ENCODE peak calls at places on chromosomes 3 and 15, in six cellular contexts. X is neuronal stem cell, T is IMR-90, K is mesendoderm, Y is H1, H is mesenchymal stem cell. O is an unnamed sample.

GRCh38 chr3:121662742-121663141 is 2.0 kb upstream of the HCLS1 start:
- DNase-seq in X (no peak), T (no peak), K (no peak), Y (no peak), H (no peak), O (no peak)

GRCh38 chr15:75065851-75066509 is 42.6 kb downstream of the PPCDC start:
- DNase-seq in X (no peak), T (no peak), K (peak; percentile 76), Y (no peak), H (no peak), O (no peak)

GRCh38 chr3:94441494-94441847 is 378.6 kb downstream of the NSUN3 start:
- DNase-seq in X (no peak), T (no peak), K (no peak), Y (no peak), H (no peak), O (no peak)

GRCh38 chr3:125313060-125313635 is 62.0 kb downstream of the ZNF148 start:
- DNase-seq in X (no peak), T (peak; percentile 79), K (peak; percentile 7), Y (no peak), H (peak; percentile 58), O (no peak)

GRCh38 chr3:190333961-190334360 is 11.7 kb upstream of the CLDN1 start:
- DNase-seq in X (no peak), T (no peak), K (no peak), Y (no peak), H (no peak), O (no peak)

GRCh38 chr3:139425745-139426400 is 36.4 kb upstream of the COPB2 start:
- DNase-seq in X (no peak), T (no peak), K (no peak), Y (no peak), H (no peak), O (no peak)

GRCh38 chr3:115475178-115476041 is 147.9 kb upstream of the GAP43 start:
- DNase-seq in X (no peak), T (no peak), K (peak; percentile 59), Y (no peak), H (no peak), O (no peak)

GRCh38 chr15:70142322-70143191 is 44.8 kb upstream of the TLE3 start:
- DNase-seq in X (no peak), T (peak; percentile 85), K (peak; percentile 37), Y (no peak), H (peak; percentile 73), O (no peak)

GRCh38 chr15:52441846-52442245 is 86.8 kb downstream of the MYO5A start:
- DNase-seq in X (no peak), T (peak; percentile 18), K (no peak), Y (no peak), H (no peak), O (no peak)

GRCh38 chr15:70222632-70223031 is 124.9 kb upstream of the TLE3 start:
- DNase-seq in X (no peak), T (no peak), K (no peak), Y (no peak), H (no peak), O (no peak)

GRCh38 chr3:114451561-114452018 is 157.8 kb downstream of the TIGIT start:
- DNase-seq in X (no peak), T (peak; percentile 74), K (no peak), Y (no peak), H (no peak), O (no peak)

GRCh38 chr15:66964791-66965190 is 100.6 kb upstream of the SMAD3 start:
- DNase-seq in X (no peak), T (no peak), K (no peak), Y (no peak), H (no peak), O (no peak)

GRCh38 chr3:159263750-159264561 is 462.1 kb downstream of the MFSD1 start:
- DNase-seq in X (peak; percentile 24), T (peak; percentile 46), K (peak; percentile 47), Y (no peak), H (peak; percentile 63), O (no peak)

GRCh38 chr3:188720636-188721035 is 451.1 kb upstream of the TPRG1 start:
- DNase-seq in X (no peak), T (peak; percentile 44), K (no peak), Y (no peak), H (peak; percentile 43), O (no peak)

GRCh38 chr3:153090973-153091372 is 71.1 kb upstream of the RAP2B start:
- DNase-seq in X (no peak), T (no peak), K (peak; percentile 16), Y (no peak), H (no peak), O (no peak)

GRCh38 chr15:87632364-87632763 is 624.2 kb downstream of the NTRK3 start:
- DNase-seq in X (no peak), T (no peak), K (no peak), Y (no peak), H (no peak), O (no peak)

GRCh38 chr15:35173444-35174118 is 88.5 kb upstream of the NANOGP8 start:
- DNase-seq in X (no peak), T (peak; percentile 62), K (no peak), Y (no peak), H (peak; percentile 48), O (no peak)

GRCh38 chr3:122911901-122912300 is 115.7 kb downstream of the SEMA5B start:
- DNase-seq in X (no peak), T (no peak), K (no peak), Y (no peak), H (no peak), O (no peak)

GRCh38 chr15:51097553-51098330 is 3.0 kb upstream of the TNFAIP8L3 start:
- DNase-seq in X (no peak), T (peak; percentile 63), K (no peak), Y (no peak), H (peak; percentile 69), O (no peak)

GRCh38 chr3:18444597-18445420 is 19.7 kb upstream of the SATB1 start:
- DNase-seq in X (peak; percentile 77), T (peak; percentile 40), K (peak; percentile 84), Y (no peak), H (peak; percentile 62), O (peak; percentile 59)

GRCh38 chr15:66840615-66841014 is 138.6 kb downstream of the SMAD6 start:
- DNase-seq in X (no peak), T (no peak), K (no peak), Y (no peak), H (peak; percentile 46), O (no peak)

GRCh38 chr3:53891500-53892334 is at the start of gene SELENOK:
- DNase-seq in X (peak; percentile 97), T (peak; percentile 99), K (peak; percentile 100), Y (peak; percentile 97), H (peak; percentile 99), O (peak; percentile 100)

GRCh38 chr3:30720586-30721313 is 114.3 kb downstream of the TGFBR2 start:
- DNase-seq in X (no peak), T (peak; percentile 95), K (peak; percentile 75), Y (no peak), H (peak; percentile 85), O (no peak)

GRCh38 chr15:101652783-101653430 is 726 bp upstream of the TM2D3 start:
- DNase-seq in X (no peak), T (no peak), K (peak; percentile 56), Y (no peak), H (no peak), O (no peak)

GRCh38 chr3:186414735-186415419 is 52.8 kb upstream of the DGKG start:
- DNase-seq in X (no peak), T (peak; percentile 77), K (no peak), Y (no peak), H (peak; percentile 61), O (no peak)
- H3K23ac ChIP-seq in X (no peak overlapping the region), T (peak overlapping the region; percentile 59), K (no peak overlapping the region), Y (no peak overlapping the region), H (no peak overlapping the region), O (no peak overlapping the region)

GRCh38 chr3:64117483-64117882 is 94.2 kb upstream of the PSMD6 start:
- DNase-seq in X (no peak), T (no peak), K (no peak), Y (no peak), H (no peak), O (no peak)

GRCh38 chr3:64111872-64112271 is 88.6 kb upstream of the PSMD6 start:
- DNase-seq in X (no peak), T (no peak), K (peak; percentile 27), Y (no peak), H (no peak), O (no peak)

GRCh38 chr3:64109438-64109837 is 86.1 kb upstream of the PSMD6 start:
- DNase-seq in X (no peak), T (no peak), K (peak; percentile 71), Y (no peak), H (no peak), O (peak; percentile 35)

GRCh38 chr3:64111083-64111482 is 87.8 kb upstream of the PSMD6 start:
- DNase-seq in X (no peak), T (no peak), K (no peak), Y (no peak), H (no peak), O (no peak)

DNA sequence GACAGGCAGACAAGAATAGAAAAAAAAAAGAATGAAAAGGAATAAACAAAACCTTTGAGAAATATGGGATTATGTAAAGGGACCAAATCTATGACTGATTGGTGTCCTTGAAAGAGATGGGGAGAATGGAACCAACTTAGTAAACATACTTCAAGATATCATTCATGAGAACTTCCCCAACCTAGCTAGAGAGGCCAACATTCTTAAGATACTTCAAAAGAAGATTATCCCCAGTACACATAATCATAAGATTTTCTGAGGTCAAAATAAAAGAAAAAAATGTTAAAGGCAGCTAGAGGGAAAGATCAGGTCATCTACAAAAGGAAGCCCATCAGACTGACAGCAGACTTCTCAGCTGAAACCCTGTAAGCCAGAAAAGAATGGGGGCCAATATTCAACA is 91.4 kb upstream of the PSMD6 start:
- DNase-seq in X (no peak), T (no peak), K (no peak), Y (no peak), H (no peak), O (no peak)
- H3K23ac ChIP-seq in X (no peak overlapping the region), T (no peak overlapping the region), K (no peak overlapping the region), Y (no peak overlapping the region), H (no peak overlapping the region), O (no peak overlapping the region)

GRCh38 chr3:10195692-10196091 is 31.0 kb downstream of the IRAK2 start:
- DNase-seq in X (no peak), T (no peak), K (no peak), Y (no peak), H (no peak), O (no peak)
- H3K23ac ChIP-seq in X (no peak overlapping the region), T (peak overlapping the region; percentile 25), K (no peak overlapping the region), Y (no peak overlapping the region), H (no peak overlapping the region), O (no peak overlapping the region)

GRCh38 chr3:127824151-127824825 is 2.0 kb upstream of the MGLL start:
- DNase-seq in X (no peak), T (no peak), K (no peak), Y (no peak), H (no peak), O (no peak)

GRCh38 chr3:127822166-127822835 is at the start of gene MGLL:
- DNase-seq in X (peak; percentile 23), T (peak; percentile 50), K (peak; percentile 34), Y (no peak), H (peak; percentile 76), O (no peak)

GRCh38 chr3:127825764-127826163 is 3.4 kb upstream of the MGLL start:
- DNase-seq in X (no peak), T (no peak), K (no peak), Y (no peak), H (no peak), O (no peak)

GRCh38 chr3:127822836-127823589 is 698 bp upstream of the MGLL start:
- DNase-seq in X (peak; percentile 15), T (peak; percentile 33), K (no peak), Y (no peak), H (peak; percentile 18), O (no peak)

DNA sequence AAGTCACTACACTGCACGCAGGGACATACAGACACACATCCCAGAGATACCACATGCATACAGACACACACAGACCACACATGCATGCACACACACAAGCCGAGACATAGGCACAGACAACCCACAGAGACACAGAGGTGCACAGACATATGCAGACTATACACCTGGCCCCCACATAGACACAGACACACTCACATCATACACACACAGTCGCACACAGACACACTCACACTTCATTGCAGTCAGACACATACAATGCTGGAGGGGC is 1.2 kb upstream of the MGLL start:
- DNase-seq in X (no peak), T (no peak), K (no peak), Y (no peak), H (no peak), O (no peak)
- H3K23ac ChIP-seq in X (no peak overlapping the region), T (peak overlapping the region; percentile 72), K (peak overlapping the region; percentile 90), Y (no peak overlapping the region), H (no peak overlapping the region), O (no peak overlapping the region)